ENCODE peak calls at places on chromosomes 7 and 10, in seven cellular contexts. R, E, F, M, C, O and S are unnamed samples.

GRCh38 chr10:34179280-34179679 is 635.8 kb downstream of the PARD3 start:
- DNase-seq in M (no peak), F (no peak), E (no peak), O (no peak), R (no peak), C (no peak), S (no peak)

GRCh38 chr7:132904209-132904608 is 177.7 kb downstream of the CHCHD3 start:
- DNase-seq in C (no peak), R (no peak), O (no peak), E (no peak), F (no peak), M (no peak), S (no peak)

GRCh38 chr7:151736403-151736909 is 140.5 kb downstream of the PRKAG2 start:
- DNase-seq in C (peak; percentile 55), E (no peak), R (peak; percentile 82), O (no peak), F (no peak), M (peak; percentile 94), S (no peak)

GRCh38 chr10:33248638-33249037 is 85.8 kb downstream of the NRP1 start:
- DNase-seq in F (no peak), O (no peak), E (no peak), C (no peak), M (no peak), R (no peak), S (no peak)

GRCh38 chr7:34672430-34672829 is 14.4 kb downstream of the NPSR1 start:
- DNase-seq in C (no peak), M (no peak), O (no peak), F (no peak), E (no peak), R (no peak), S (no peak)

GRCh38 chr10:5904227-5904626 is 14.2 kb downstream of the FBH1 start:
- DNase-seq in E (no peak), F (no peak), O (no peak), R (no peak), M (no peak), C (no peak), S (peak; percentile 39)

GRCh38 chr10:97511711-97512445 is 13.2 kb downstream of the UBTD1 start:
- DNase-seq in R (no peak), M (no peak), F (no peak), C (no peak), E (no peak), O (no peak), S (no peak)

GRCh38 chr7:128000854-128001265 is 30.4 kb downstream of the LRRC4 start:
- DNase-seq in M (no peak), O (no peak), R (no peak), E (no peak), C (no peak), F (no peak), S (no peak)

GRCh38 chr10:72173635-72174296 is 42.0 kb upstream of the ANAPC16 start:
- DNase-seq in E (no peak), F (no peak), M (no peak), C (no peak), O (no peak), R (peak; percentile 6), S (no peak)

GRCh38 chr7:139482662-139483466 is 609 bp downstream of the KLRG2 start:
- DNase-seq in F (no peak), R (peak; percentile 54), M (peak; percentile 60), E (peak; percentile 15), C (peak; percentile 57), O (peak; percentile 66), S (no peak)

GRCh38 chr7:53602817-53603418 is 567.5 kb downstream of the POM121L12 start:
- DNase-seq in O (no peak), E (no peak), F (no peak), M (no peak), C (no peak), R (no peak), S (no peak)

GRCh38 chr10:4569132-4569531 is 256.9 kb upstream of the AKR1E2 start:
- DNase-seq in E (no peak), R (no peak), C (no peak), O (no peak), F (no peak), M (no peak), S (no peak)

GRCh38 chr10:120172371-120172770 is 279.8 kb downstream of the SEC23IP start:
- DNase-seq in F (no peak), E (no peak), M (no peak), R (no peak), C (no peak), O (no peak), S (no peak)

GRCh38 chr10:85919358-85920022 is 447.1 kb downstream of the GRID1 start:
- DNase-seq in E (no peak), M (no peak), C (no peak), F (no peak), R (no peak), O (no peak), S (no peak)

GRCh38 chr10:129754211-129755050 is 209.6 kb downstream of the EBF3 start:
- DNase-seq in E (no peak), O (peak; percentile 3), C (no peak), M (no peak), F (peak; percentile 9), R (no peak), S (no peak)

GRCh38 chr7:70647801-70648491 is 484.0 kb upstream of the GALNT17 start:
- DNase-seq in C (no peak), F (no peak), R (no peak), M (peak; percentile 36), E (peak; percentile 44), O (no peak), S (no peak)

GRCh38 chr10:13158401-13158800 is 3.0 kb upstream of the MCM10 start:
- DNase-seq in O (no peak), F (peak; percentile 52), M (no peak), E (peak; percentile 15), C (no peak), R (peak; percentile 32), S (no peak)

GRCh38 chr7:51067757-51068156 is 248.9 kb downstream of the COBL start:
- DNase-seq in M (peak; percentile 53), R (peak; percentile 75), F (no peak), C (peak; percentile 77), O (peak; percentile 62), E (peak; percentile 33), S (no peak)

GRCh38 chr7:157507987-157508386 is 171.2 kb downstream of the DNAJB6 start:
- DNase-seq in R (no peak), C (no peak), F (no peak), O (no peak), E (no peak), M (no peak), S (no peak)

GRCh38 chr10:73848821-73849489 is 25.4 kb downstream of the CAMK2G start:
- DNase-seq in R (peak; percentile 93), F (peak; percentile 91), C (peak; percentile 92), O (peak; percentile 96), E (peak; percentile 90), M (peak; percentile 90), S (peak; percentile 89)

GRCh38 chr10:93417264-93417663 is 64.9 kb downstream of the MYOF start:
- DNase-seq in E (no peak), O (no peak), M (no peak), F (no peak), C (no peak), R (no peak), S (no peak)

GRCh38 chr7:137898839-137899681 is 52.3 kb upstream of the DGKI start:
- DNase-seq in C (peak; percentile 92), E (peak; percentile 73), M (peak; percentile 81), O (peak; percentile 90), R (peak; percentile 86), F (peak; percentile 85), S (peak; percentile 49)

GRCh38 chr7:372939-373791 is 83.2 kb downstream of the FOXL3 start:
- DNase-seq in R (no peak), O (peak; percentile 78), E (no peak), M (no peak), F (peak; percentile 76), C (peak; percentile 13), S (no peak)

GRCh38 chr10:77939561-77940001 is 13.0 kb upstream of the DLG5 start:
- DNase-seq in C (no peak), E (no peak), F (no peak), R (no peak), O (no peak), M (peak; percentile 56), S (no peak)

GRCh38 chr10:1542941-1543340 is 194.4 kb downstream of the ADARB2 start:
- DNase-seq in E (no peak), F (no peak), O (no peak), R (no peak), M (no peak), C (no peak), S (no peak)

GRCh38 chr7:30422922-30423321 is 55.7 kb downstream of the NOD1 start:
- DNase-seq in R (no peak), M (no peak), F (no peak), C (no peak), E (no peak), O (no peak), S (no peak)

GRCh38 chr7:927031-927671 is 27.3 kb downstream of the ADAP1 start:
- DNase-seq in F (peak; percentile 75), O (peak; percentile 35), C (peak; percentile 24), R (no peak), M (no peak), E (no peak), S (no peak)

GRCh38 chr10:96130326-96130758 is 245 bp downstream of the ZNF518A start:
- DNase-seq in O (peak; percentile 81), M (peak; percentile 75), E (peak; percentile 64), F (peak; percentile 86), R (peak; percentile 84), C (peak; percentile 83), S (peak; percentile 58)